ENCODE peak calls at places on chromosomes 11 and 22, in ten cellular contexts. G is BE2C, O is left ventricle myocardium inferior, P is PC-3, X is sigmoid colon, I is psoas muscle, B is A549, K is breast epithelium, M is heart right ventricle, J is fibroblast of lung. V is an unnamed sample. For H3K4me1, the result is how much of the 10 kb centered on the place peaks cover.

GRCh38 chr11:118396097-118396501 is 5.3 kb upstream of the ATP5MG start:
- DNase-seq in G (no peak), O (no peak), P (no peak), X (no peak), I (no peak), B (no peak), K (no peak), M (no peak), J (no peak), V (no peak)

GRCh38 chr11:61065955-61066638 is 36.2 kb upstream of the CD5 start:
- DNase-seq in G (no peak), O (no peak), P (no peak), X (peak), I (no peak), B (no peak), K (no peak), M (no peak), J (no peak), V (peak)

GRCh38 chr11:45252134-45252856 is 33.8 kb downstream of the SYT13 start:
- DNase-seq in G (peak), O (peak), P (peak), X (no peak), I (peak), B (peak), K (no peak), M (peak), J (peak), V (no peak)

GRCh38 chr11:39255648-39256047 is 2203.8 kb downstream of the LRRC4C start:
- DNase-seq in G (no peak), O (no peak), P (no peak), X (no peak), I (no peak), B (no peak), K (no peak), M (no peak), J (no peak), V (no peak)

GRCh38 chr11:93487032-93487483 is 56.1 kb downstream of the SMCO4 start:
- DNase-seq in G (peak), O (no peak), P (no peak), X (peak), I (no peak), B (no peak), K (no peak), M (no peak), J (peak), V (no peak)

GRCh38 chr11:75593337-75593915 is 31.4 kb downstream of the SERPINH1 start:
- DNase-seq in G (no peak), O (no peak), P (no peak), X (no peak), I (no peak), B (no peak), K (no peak), M (no peak), J (no peak), V (no peak)

GRCh38 chr22:40323681-40324083 is 22.6 kb upstream of the ADSL start:
- DNase-seq in G (no peak), O (no peak), P (no peak), X (no peak), I (no peak), B (no peak), K (no peak), M (no peak), J (no peak), V (no peak)

GRCh38 chr11:24406980-24407379 is 89.9 kb upstream of the LUZP2 start:
- DNase-seq in G (no peak), O (no peak), P (no peak), X (no peak), I (no peak), B (no peak), K (no peak), M (no peak), J (no peak), V (no peak)

GRCh38 chr11:96154802-96155520 is 188.0 kb downstream of the MAML2 start:
- DNase-seq in G (peak), O (no peak), P (peak), X (no peak), I (no peak), B (no peak), K (no peak), M (no peak), J (peak), V (no peak)

GRCh38 chr11:63289658-63290057 is 46.3 kb upstream of the SLC22A25 start:
- DNase-seq in G (no peak), O (no peak), P (peak), X (no peak), I (no peak), B (no peak), K (no peak), M (no peak), J (no peak), V (no peak)

GRCh38 chr11:11025087-11025486 is 167.2 kb upstream of the ZBED5 start:
- DNase-seq in G (no peak), O (no peak), P (peak), X (no peak), I (no peak), B (no peak), K (no peak), M (no peak), J (peak), V (no peak)

GRCh38 chr11:60842688-60843605 is 1.0 kb downstream of the CCDC86 start:
- DNase-seq in G (no peak), O (no peak), P (peak), X (no peak), I (no peak), B (no peak), K (no peak), M (no peak), J (no peak), V (no peak)

GRCh38 chr22:43109921-43110443 is 568 bp upstream of the BIK start:
- DNase-seq in G (no peak), O (no peak), P (no peak), X (no peak), I (no peak), B (no peak), K (no peak), M (no peak), J (no peak), V (no peak)

GRCh38 chr11:87007938-87008337 is 29.8 kb upstream of the TMEM135 start:
- DNase-seq in G (no peak), O (no peak), P (peak), X (no peak), I (no peak), B (no peak), K (no peak), M (no peak), J (peak), V (no peak)

GRCh38 chr11:71535825-71536224 is 2.0 kb upstream of the KRTAP5-8 start:
- DNase-seq in G (no peak), O (no peak), P (no peak), X (no peak), I (no peak), B (no peak), K (no peak), M (no peak), J (no peak), V (no peak)

GRCh38 chr11:12280838-12281565 is 96.4 kb upstream of the PARVA start:
- DNase-seq in G (no peak), O (no peak), P (no peak), X (no peak), I (no peak), B (no peak), K (no peak), M (no peak), J (no peak), V (peak)

GRCh38 chr11:111870113-111870512 is 1.3 kb downstream of the ALG9 start:
- DNase-seq in G (no peak), O (no peak), P (no peak), X (no peak), I (no peak), B (no peak), K (no peak), M (no peak), J (no peak), V (no peak)

GRCh38 chr11:17978553-17979287 is 34.1 kb downstream of the SERGEF start:
- DNase-seq in G (peak), O (peak), P (peak), X (no peak), I (peak), B (peak), K (no peak), M (peak), J (peak), V (no peak)

GRCh38 chr11:77175869-77176539 is 48.0 kb downstream of the MYO7A start:
- DNase-seq in G (no peak), O (peak), P (no peak), X (peak), I (peak), B (no peak), K (no peak), M (peak), J (no peak), V (no peak)

GRCh38 chr22:20111045-20111688 is 4.7 kb upstream of the RANBP1 start:
- DNase-seq in G (peak), O (peak), P (peak), X (no peak), I (peak), B (peak), K (no peak), M (no peak), J (peak), V (no peak)

GRCh38 chr11:134466035-134466908 is 54.2 kb upstream of the B3GAT1 start:
- DNase-seq in G (no peak), O (no peak), P (no peak), X (peak), I (no peak), B (no peak), K (no peak), M (no peak), J (no peak), V (no peak)

GRCh38 chr22:22618923-22619322 is 25.5 kb upstream of the GGTLC2 start:
- DNase-seq in G (no peak), O (no peak), P (no peak), X (no peak), I (no peak), B (no peak), K (no peak), M (no peak), J (no peak), V (no peak)

GRCh38 chr11:73396985-73397384 is 20.8 kb downstream of the RELT start:
- DNase-seq in G (no peak), O (no peak), P (no peak), X (no peak), I (no peak), B (no peak), K (no peak), M (no peak), J (no peak), V (no peak)

GRCh38 chr11:118238947-118239346 is 13.2 kb downstream of the MPZL3 start:
- DNase-seq in G (no peak), O (no peak), P (no peak), X (no peak), I (no peak), B (no peak), K (no peak), M (no peak), J (no peak), V (no peak)

GRCh38 chr11:46120711-46121327 is 435 bp downstream of the PHF21A start:
- DNase-seq in G (peak), O (peak), P (no peak), X (peak), I (peak), B (peak), K (peak), M (peak), J (no peak), V (no peak)

GRCh38 chr11:111283945-111284481 is 14.3 kb upstream of the POU2AF3 start:
- DNase-seq in G (peak), O (peak), P (no peak), X (no peak), I (no peak), B (no peak), K (no peak), M (no peak), J (no peak), V (no peak)

GRCh38 chr22:34588893-34589545 is 476.9 kb upstream of the ISX start:
- DNase-seq in G (no peak), O (no peak), P (no peak), X (no peak), I (no peak), B (no peak), K (no peak), M (no peak), J (no peak), V (no peak)

GRCh38 chr11:19790831-19791552 is 78.4 kb downstream of the NAV2 start:
- DNase-seq in G (no peak), O (no peak), P (no peak), X (no peak), I (no peak), B (no peak), K (no peak), M (no peak), J (no peak), V (no peak)

GRCh38 chr22:25843660-25844275 is 101.8 kb downstream of the MYO18B start:
- DNase-seq in G (no peak), O (no peak), P (no peak), X (no peak), I (no peak), B (no peak), K (no peak), M (no peak), J (no peak), V (no peak)

GRCh38 chr22:29141078-29141688 is 64.5 kb upstream of the EMID1 start:
- DNase-seq in G (no peak), O (no peak), P (no peak), X (no peak), I (no peak), B (no peak), K (no peak), M (no peak), J (no peak), V (peak)

GRCh38 chr22:41638124-41638523 is 17.0 kb downstream of the XRCC6 start:
- DNase-seq in G (no peak), O (no peak), P (no peak), X (no peak), I (no peak), B (no peak), K (no peak), M (no peak), J (no peak), V (no peak)

GRCh38 chr11:29328961-29329441 is 687.8 kb downstream of the KCNA4 start:
- DNase-seq in G (no peak), O (no peak), P (peak), X (no peak), I (no peak), B (peak), K (no peak), M (no peak), J (peak), V (no peak)

GRCh38 chr11:57778318-57779037 is 16.9 kb downstream of the CTNND1 start:
- DNase-seq in G (peak), O (peak), P (peak), X (peak), I (peak), B (peak), K (peak), M (peak), J (peak), V (peak)

DNA sequence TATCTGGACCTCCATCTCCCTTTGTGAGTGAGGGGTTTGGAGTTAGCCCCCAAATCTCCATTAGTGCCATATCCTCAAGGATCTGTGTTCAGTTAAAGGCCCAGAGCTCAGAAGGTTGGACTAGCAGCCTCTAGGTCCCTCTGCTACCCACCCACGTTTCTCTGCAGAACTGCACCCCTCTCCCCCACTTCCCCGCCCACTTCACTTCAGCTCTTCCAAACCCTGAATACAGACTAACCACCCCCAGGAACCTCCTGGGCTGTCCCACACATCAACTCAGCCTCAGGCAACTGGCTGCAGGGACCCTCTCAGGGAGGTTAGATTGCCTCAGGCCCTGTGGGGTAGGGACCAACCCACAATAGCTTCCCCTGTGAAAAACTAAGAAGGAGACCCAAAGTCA is 854 bp downstream of the VPREB3 start:
- DNase-seq in G (no peak), O (no peak), P (no peak), X (no peak), I (no peak), B (no peak), K (no peak), M (no peak), J (no peak), V (no peak)
- TF ChIP-seq CTCF in G (no peak), O (no peak), P (no peak), X (no peak), I (no peak), B (no peak), K (no peak), M (no peak), J (no peak), V (no peak)

GRCh38 chr22:46064966-46065666 is 85.2 kb upstream of the PPARA start:
- DNase-seq in G (no peak), O (peak), P (peak), X (peak), I (no peak), B (no peak), K (peak), M (no peak), J (peak), V (peak)
- H3K4me1 ChIP-seq in G (under half), O (half or more), P (half or more), X (under half), I (half or more), B (under half), K (under half), M (half or more), J (under half), V (half or more)

GRCh38 chr11:104823638-104824037 is 74.6 kb downstream of the CASP12 start:
- DNase-seq in G (no peak), O (no peak), P (no peak), X (no peak), I (no peak), B (no peak), K (no peak), M (no peak), J (no peak), V (no peak)
- TF ChIP-seq CTCF in G (peak), O (no peak), P (no peak), X (no peak), I (peak), B (no peak), K (no peak), M (no peak), J (no peak), V (no peak)

GRCh38 chr11:102552447-102553200 is 22.1 kb upstream of the MMP7 start:
- DNase-seq in G (no peak), O (no peak), P (peak), X (no peak), I (no peak), B (peak), K (no peak), M (no peak), J (no peak), V (no peak)
- H3K4me1 ChIP-seq in G (under half), O (under half), P (under half), X (under half), I (under half), B (under half), K (under half), M (under half), J (under half), V (under half)

DNA sequence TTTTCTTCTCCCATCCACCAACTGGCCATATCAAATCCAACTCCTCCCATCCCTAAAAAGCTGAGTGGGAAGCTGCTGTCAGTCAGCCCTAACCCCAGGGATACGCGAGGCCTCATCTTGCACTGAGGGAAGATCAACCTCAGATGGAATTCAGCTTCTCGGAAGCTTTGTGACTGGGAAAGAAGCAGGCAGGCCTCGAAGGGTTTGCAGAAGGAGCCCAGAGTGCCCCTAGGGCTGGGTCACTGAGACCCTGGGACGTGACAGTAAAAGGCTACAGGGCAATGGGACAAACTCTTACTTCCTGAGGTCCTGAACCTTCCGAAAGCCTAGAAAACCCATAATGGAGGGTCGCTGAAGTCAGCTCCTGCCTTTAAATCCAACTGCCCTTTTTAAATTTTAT is 34.4 kb upstream of the NNMT start:
- DNase-seq in G (no peak), O (no peak), P (no peak), X (no peak), I (no peak), B (no peak), K (no peak), M (no peak), J (no peak), V (no peak)
- TF ChIP-seq CTCF in G (no peak), O (no peak), P (no peak), X (no peak), I (no peak), B (no peak), K (no peak), M (no peak), J (no peak), V (no peak)

GRCh38 chr22:37306494-37306829 is 24.2 kb downstream of the CYTH4 start:
- DNase-seq in G (no peak), O (no peak), P (no peak), X (no peak), I (no peak), B (no peak), K (no peak), M (no peak), J (no peak), V (no peak)

GRCh38 chr22:37303821-37304274 is 21.5 kb downstream of the CYTH4 start:
- DNase-seq in G (peak), O (no peak), P (peak), X (no peak), I (peak), B (peak), K (no peak), M (no peak), J (peak), V (no peak)

GRCh38 chr22:37302617-37303555 is 20.6 kb downstream of the CYTH4 start:
- DNase-seq in G (no peak), O (no peak), P (no peak), X (no peak), I (no peak), B (no peak), K (no peak), M (no peak), J (no peak), V (no peak)

GRCh38 chr22:37305873-37306272 is 23.6 kb downstream of the CYTH4 start:
- DNase-seq in G (no peak), O (no peak), P (no peak), X (no peak), I (no peak), B (no peak), K (no peak), M (no peak), J (no peak), V (no peak)

GRCh38 chr22:37304595-37305343 is 22.5 kb downstream of the CYTH4 start:
- DNase-seq in G (no peak), O (no peak), P (peak), X (no peak), I (no peak), B (no peak), K (no peak), M (no peak), J (peak), V (no peak)
- H3K4me1 ChIP-seq in G (under half), O (under half), P (half or more), X (under half), I (under half), B (half or more), K (under half), M (half or more), J (under half), V (under half)

GRCh38 chr11:7677801-7678201 is 4.5 kb upstream of the CYB5R2 start:
- DNase-seq in G (no peak), O (no peak), P (peak), X (no peak), I (no peak), B (no peak), K (no peak), M (no peak), J (no peak), V (no peak)
- TF ChIP-seq CTCF in G (no peak), O (no peak), P (no peak), X (no peak), I (no peak), B (no peak), K (no peak), M (no peak), J (no peak), V (no peak)

DNA sequence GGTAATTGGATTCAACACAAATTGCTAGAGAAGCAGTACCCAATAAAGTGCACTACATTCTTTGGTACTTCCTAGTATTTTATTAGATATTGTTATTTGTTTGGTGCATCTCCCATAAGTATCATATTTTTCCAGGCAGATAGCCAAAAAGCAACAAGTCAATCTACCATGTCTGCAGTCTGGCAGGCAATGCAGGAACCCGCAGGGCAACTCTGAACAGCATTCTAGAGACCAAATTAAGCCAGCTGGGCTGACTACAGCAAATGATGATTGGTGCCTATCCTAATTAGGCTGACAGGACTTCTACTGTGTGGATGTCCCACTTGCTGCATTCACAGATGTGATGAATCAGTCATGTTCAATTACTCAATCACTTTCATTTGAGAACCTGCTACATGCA is 40.4 kb upstream of the AMOTL1 start:
- DNase-seq in G (peak), O (no peak), P (peak), X (no peak), I (no peak), B (no peak), K (no peak), M (no peak), J (no peak), V (no peak)
- H3K4me1 ChIP-seq in G (under half), O (under half), P (half or more), X (under half), I (under half), B (under half), K (under half), M (under half), J (under half), V (under half)